ENCODE peak calls at places on chromosome 7, in seven cellular contexts. One of them, this sample, is unnamed.

GRCh38 chr7:21099432-21099831 is 312.7 kb upstream of the SP8 start:
- DNase-seq in endothelial cell: no peak
- DNase-seq in epithelial cell of proximal tubule: no peak
- DNase-seq in lower lobe of right lung: no peak
- DNase-seq in astrocyte: no peak
- DNase-seq in AG09309: no peak
- DNase-seq in IMR-90: no peak
- DNase-seq in this sample: no peak

GRCh38 chr7:110484316-110484715 is 606.6 kb upstream of the LRRN3 start:
- DNase-seq in endothelial cell: no peak
- DNase-seq in epithelial cell of proximal tubule: no peak
- DNase-seq in lower lobe of right lung: no peak
- DNase-seq in astrocyte: no peak
- DNase-seq in AG09309: no peak
- DNase-seq in IMR-90: no peak
- DNase-seq in this sample: no peak

GRCh38 chr7:84236398-84236797 is 41.8 kb upstream of the SEMA3A start:
- DNase-seq in endothelial cell: no peak
- DNase-seq in epithelial cell of proximal tubule: no peak
- DNase-seq in lower lobe of right lung: no peak
- DNase-seq in astrocyte: peak
- DNase-seq in AG09309: no peak
- DNase-seq in IMR-90: peak
- DNase-seq in this sample: no peak

GRCh38 chr7:24963218-24963617 is 16.8 kb downstream of the OSBPL3 start:
- DNase-seq in endothelial cell: no peak
- DNase-seq in epithelial cell of proximal tubule: peak
- DNase-seq in lower lobe of right lung: peak
- DNase-seq in astrocyte: peak
- DNase-seq in AG09309: no peak
- DNase-seq in IMR-90: peak
- DNase-seq in this sample: no peak

GRCh38 chr7:151550601-151551286 is 31.0 kb upstream of the RHEB start:
- DNase-seq in endothelial cell: no peak
- DNase-seq in epithelial cell of proximal tubule: peak
- DNase-seq in lower lobe of right lung: no peak
- DNase-seq in astrocyte: peak
- DNase-seq in AG09309: no peak
- DNase-seq in IMR-90: peak
- DNase-seq in this sample: no peak

GRCh38 chr7:92588561-92588960 is 1.6 kb downstream of the FAM133B start:
- DNase-seq in endothelial cell: no peak
- DNase-seq in epithelial cell of proximal tubule: no peak
- DNase-seq in lower lobe of right lung: no peak
- DNase-seq in astrocyte: no peak
- DNase-seq in AG09309: no peak
- DNase-seq in IMR-90: no peak
- DNase-seq in this sample: no peak

GRCh38 chr7:39720586-39720985 is 97.2 kb downstream of the RALA start:
- DNase-seq in endothelial cell: no peak
- DNase-seq in epithelial cell of proximal tubule: no peak
- DNase-seq in lower lobe of right lung: no peak
- DNase-seq in astrocyte: peak
- DNase-seq in AG09309: peak
- DNase-seq in IMR-90: no peak
- DNase-seq in this sample: no peak

GRCh38 chr7:148701414-148701813 is 2.7 kb downstream of the CUL1 start:
- DNase-seq in endothelial cell: no peak
- DNase-seq in epithelial cell of proximal tubule: no peak
- DNase-seq in lower lobe of right lung: no peak
- DNase-seq in astrocyte: no peak
- DNase-seq in AG09309: no peak
- DNase-seq in IMR-90: peak
- DNase-seq in this sample: no peak

GRCh38 chr7:85130702-85131101 is 56.2 kb downstream of the SEMA3D start:
- DNase-seq in endothelial cell: no peak
- DNase-seq in epithelial cell of proximal tubule: no peak
- DNase-seq in lower lobe of right lung: no peak
- DNase-seq in astrocyte: no peak
- DNase-seq in AG09309: no peak
- DNase-seq in IMR-90: no peak
- DNase-seq in this sample: no peak

GRCh38 chr7:84049034-84049433 is 145.6 kb downstream of the SEMA3A start:
- DNase-seq in endothelial cell: no peak
- DNase-seq in epithelial cell of proximal tubule: no peak
- DNase-seq in lower lobe of right lung: no peak
- DNase-seq in astrocyte: no peak
- DNase-seq in AG09309: no peak
- DNase-seq in IMR-90: no peak
- DNase-seq in this sample: no peak

GRCh38 chr7:73626814-73627213 is 2.5 kb upstream of the MLXIPL start:
- DNase-seq in endothelial cell: no peak
- DNase-seq in epithelial cell of proximal tubule: no peak
- DNase-seq in lower lobe of right lung: no peak
- DNase-seq in astrocyte: no peak
- DNase-seq in AG09309: no peak
- DNase-seq in IMR-90: peak
- DNase-seq in this sample: no peak

GRCh38 chr7:130079846-130080394 is 9.6 kb downstream of the KLHDC10 start:
- DNase-seq in endothelial cell: no peak
- DNase-seq in epithelial cell of proximal tubule: no peak
- DNase-seq in lower lobe of right lung: no peak
- DNase-seq in astrocyte: no peak
- DNase-seq in AG09309: no peak
- DNase-seq in IMR-90: no peak
- DNase-seq in this sample: no peak

GRCh38 chr7:130086938-130087337 is 16.6 kb downstream of the KLHDC10 start:
- DNase-seq in endothelial cell: no peak
- DNase-seq in epithelial cell of proximal tubule: no peak
- DNase-seq in lower lobe of right lung: no peak
- DNase-seq in astrocyte: no peak
- DNase-seq in AG09309: no peak
- DNase-seq in IMR-90: no peak
- DNase-seq in this sample: no peak

GRCh38 chr7:130087364-130087763 is 17.0 kb downstream of the KLHDC10 start:
- DNase-seq in endothelial cell: no peak
- DNase-seq in epithelial cell of proximal tubule: no peak
- DNase-seq in lower lobe of right lung: no peak
- DNase-seq in astrocyte: peak
- DNase-seq in AG09309: no peak
- DNase-seq in IMR-90: peak
- DNase-seq in this sample: no peak

DNA sequence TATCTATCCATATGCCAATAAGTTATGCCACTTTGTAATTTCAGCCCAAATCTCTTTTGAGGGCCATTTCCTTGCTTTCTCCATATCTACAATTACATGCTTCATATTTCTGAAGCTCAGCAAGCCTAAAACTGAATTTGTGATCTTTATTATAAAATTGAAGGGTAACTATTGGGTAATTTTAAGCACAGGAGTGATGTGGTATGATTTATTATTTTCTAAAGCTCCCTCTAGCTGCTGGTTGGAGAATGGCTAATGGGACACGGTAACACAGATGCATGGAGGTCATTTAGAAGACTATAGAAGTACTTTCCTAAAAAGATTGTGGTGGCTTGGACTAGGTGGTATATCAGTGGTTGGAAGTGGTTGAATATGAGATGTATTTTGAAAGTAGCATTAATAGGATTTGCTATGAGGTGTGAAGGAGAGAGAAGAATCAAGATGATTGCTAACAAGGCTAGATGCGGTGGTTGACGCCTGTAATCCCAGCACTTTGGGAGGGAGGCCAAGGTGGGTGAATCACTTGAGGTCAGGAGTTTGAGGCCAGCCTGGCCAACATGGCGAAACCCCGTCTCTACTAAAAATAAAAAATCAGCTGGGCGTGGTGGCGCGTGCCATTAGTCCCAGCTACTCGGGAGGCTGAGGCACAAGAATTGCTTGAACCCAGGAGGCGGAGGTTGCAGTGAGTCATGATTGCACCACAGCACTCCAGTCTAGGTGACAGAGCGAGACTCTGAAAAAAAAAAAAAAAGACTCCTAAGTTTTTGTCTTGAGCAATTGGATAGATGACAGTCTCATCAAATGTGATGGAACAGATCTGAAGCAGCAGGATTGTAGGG is 13.9 kb downstream of the KLHDC10 start:
- DNase-seq in endothelial cell: no peak
- DNase-seq in epithelial cell of proximal tubule: no peak
- DNase-seq in lower lobe of right lung: no peak
- DNase-seq in astrocyte: peak
- DNase-seq in AG09309: no peak
- DNase-seq in IMR-90: no peak
- DNase-seq in this sample: no peak
- TF ChIP-seq CTCF in endothelial cell: peak
- TF ChIP-seq CTCF in epithelial cell of proximal tubule: peak
- TF ChIP-seq CTCF in lower lobe of right lung: peak
- TF ChIP-seq CTCF in astrocyte: peak
- TF ChIP-seq CTCF in AG09309: peak
- TF ChIP-seq CTCF in IMR-90: peak
- TF ChIP-seq CTCF in this sample: peak

DNA sequence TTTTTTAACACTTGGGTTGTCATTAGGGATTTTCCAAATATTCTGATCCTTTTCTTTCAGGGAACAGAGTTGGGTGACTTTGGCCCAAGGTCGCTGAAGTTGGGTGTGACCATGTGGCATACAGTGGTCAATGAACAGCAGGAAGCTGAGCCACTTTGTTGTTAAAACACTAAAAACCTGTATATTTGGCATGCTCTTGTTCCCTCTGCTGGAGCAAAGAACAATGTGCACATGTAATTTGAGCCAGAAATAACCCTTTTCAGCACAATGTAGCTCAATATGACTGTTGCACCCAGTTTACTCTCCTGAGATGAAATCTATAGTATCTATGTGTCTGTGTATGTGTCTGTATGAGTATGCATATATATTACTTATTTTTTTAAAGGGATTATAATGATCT is 74.9 kb downstream of the ADCYAP1R1 start:
- DNase-seq in endothelial cell: no peak
- DNase-seq in epithelial cell of proximal tubule: no peak
- DNase-seq in lower lobe of right lung: no peak
- DNase-seq in astrocyte: peak
- DNase-seq in AG09309: peak
- DNase-seq in IMR-90: peak
- DNase-seq in this sample: no peak
- TF ChIP-seq CTCF in endothelial cell: peak
- TF ChIP-seq CTCF in epithelial cell of proximal tubule: peak
- TF ChIP-seq CTCF in lower lobe of right lung: no peak
- TF ChIP-seq CTCF in astrocyte: peak
- TF ChIP-seq CTCF in AG09309: peak
- TF ChIP-seq CTCF in IMR-90: peak
- TF ChIP-seq CTCF in this sample: no peak

GRCh38 chr7:99923200-99923599 is 3.9 kb upstream of the TRIM4 start:
- DNase-seq in endothelial cell: no peak
- DNase-seq in epithelial cell of proximal tubule: no peak
- DNase-seq in lower lobe of right lung: no peak
- DNase-seq in astrocyte: no peak
- DNase-seq in AG09309: no peak
- DNase-seq in IMR-90: no peak
- DNase-seq in this sample: no peak

GRCh38 chr7:99919814-99920618 is 686 bp upstream of the TRIM4 start:
- DNase-seq in endothelial cell: no peak
- DNase-seq in epithelial cell of proximal tubule: no peak
- DNase-seq in lower lobe of right lung: no peak
- DNase-seq in astrocyte: no peak
- DNase-seq in AG09309: peak
- DNase-seq in IMR-90: peak
- DNase-seq in this sample: no peak

GRCh38 chr7:99918959-99919813 is at the start of gene TRIM4:
- DNase-seq in endothelial cell: peak
- DNase-seq in epithelial cell of proximal tubule: peak
- DNase-seq in lower lobe of right lung: peak
- DNase-seq in astrocyte: peak
- DNase-seq in AG09309: peak
- DNase-seq in IMR-90: peak
- DNase-seq in this sample: peak
- TF ChIP-seq CTCF in endothelial cell: no peak
- TF ChIP-seq CTCF in epithelial cell of proximal tubule: peak
- TF ChIP-seq CTCF in lower lobe of right lung: peak
- TF ChIP-seq CTCF in astrocyte: no peak
- TF ChIP-seq CTCF in AG09309: peak
- TF ChIP-seq CTCF in IMR-90: peak
- TF ChIP-seq CTCF in this sample: no peak

GRCh38 chr7:159030490-159031134 is 114.1 kb downstream of the VIPR2 start:
- DNase-seq in endothelial cell: peak
- DNase-seq in epithelial cell of proximal tubule: no peak
- DNase-seq in lower lobe of right lung: peak
- DNase-seq in astrocyte: no peak
- DNase-seq in AG09309: no peak
- DNase-seq in IMR-90: no peak
- DNase-seq in this sample: peak
- TF ChIP-seq CTCF in endothelial cell: no peak
- TF ChIP-seq CTCF in epithelial cell of proximal tubule: peak
- TF ChIP-seq CTCF in lower lobe of right lung: peak
- TF ChIP-seq CTCF in astrocyte: no peak
- TF ChIP-seq CTCF in AG09309: no peak
- TF ChIP-seq CTCF in IMR-90: no peak
- TF ChIP-seq CTCF in this sample: peak

GRCh38 chr7:158325530-158326381 is 261.9 kb downstream of the PTPRN2 start:
- DNase-seq in endothelial cell: no peak
- DNase-seq in epithelial cell of proximal tubule: no peak
- DNase-seq in lower lobe of right lung: no peak
- DNase-seq in astrocyte: peak
- DNase-seq in AG09309: no peak
- DNase-seq in IMR-90: no peak
- DNase-seq in this sample: no peak
- TF ChIP-seq CTCF in endothelial cell: no peak
- TF ChIP-seq CTCF in epithelial cell of proximal tubule: no peak
- TF ChIP-seq CTCF in lower lobe of right lung: peak
- TF ChIP-seq CTCF in astrocyte: peak
- TF ChIP-seq CTCF in AG09309: no peak
- TF ChIP-seq CTCF in IMR-90: no peak
- TF ChIP-seq CTCF in this sample: no peak

DNA sequence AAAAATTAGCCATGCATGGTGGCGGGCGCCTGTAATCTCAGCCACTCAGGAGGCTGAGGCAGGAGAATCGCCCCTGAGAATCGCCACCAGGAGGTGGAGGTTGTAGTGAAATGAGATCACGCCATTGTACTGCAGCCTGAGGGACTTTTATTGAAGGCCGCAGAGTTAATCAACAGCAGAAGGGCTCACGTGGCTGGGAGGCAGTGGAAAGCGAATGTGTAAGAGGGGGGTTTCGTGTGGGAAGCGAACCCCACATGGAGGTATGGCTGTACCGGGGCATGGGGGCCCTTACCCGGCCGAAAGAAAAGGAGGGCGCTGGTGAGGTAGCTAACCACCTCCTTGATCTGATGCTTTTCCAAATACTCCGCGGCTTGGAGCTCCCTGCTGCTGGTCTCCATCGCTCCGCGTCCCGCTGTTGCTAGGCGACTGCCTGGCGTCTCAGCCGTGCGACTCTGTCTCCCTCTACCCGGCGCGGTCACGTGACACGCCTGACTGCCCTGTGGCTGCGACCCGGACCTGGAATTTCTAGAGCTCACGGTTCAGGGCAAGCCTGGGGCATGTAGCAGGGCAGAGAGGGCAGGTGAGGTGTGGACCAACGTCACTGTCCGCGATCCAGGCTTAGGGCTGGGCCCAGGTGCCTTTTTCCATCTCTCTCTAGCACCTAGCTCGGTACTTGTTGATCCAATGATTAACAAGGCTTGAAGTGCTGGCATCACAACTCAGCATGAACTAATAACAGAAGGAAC is at the start of gene EFCAB10:
- DNase-seq in endothelial cell: peak
- DNase-seq in epithelial cell of proximal tubule: peak
- DNase-seq in lower lobe of right lung: peak
- DNase-seq in astrocyte: peak
- DNase-seq in AG09309: no peak
- DNase-seq in IMR-90: peak
- DNase-seq in this sample: peak
- TF ChIP-seq CTCF in endothelial cell: no peak
- TF ChIP-seq CTCF in epithelial cell of proximal tubule: peak
- TF ChIP-seq CTCF in lower lobe of right lung: no peak
- TF ChIP-seq CTCF in astrocyte: no peak
- TF ChIP-seq CTCF in AG09309: peak
- TF ChIP-seq CTCF in IMR-90: no peak
- TF ChIP-seq CTCF in this sample: no peak

This sample was measured in mesothelial cell of epicardium.